ENCODE peak calls at places on chromosome 14, in six cellular contexts. I is cardiac fibroblast, Y is heart right ventricle, M is DND-41, W is AG10803, F is BE2C. T is an unnamed sample.

GRCh38 chr14:53491256-53491905 is 338.3 kb upstream of the DDHD1 start:
- DNase-seq in I (no peak), Y (no peak), W (peak), M (no peak), F (no peak), T (peak)

GRCh38 chr14:29724991-29725390 is 202.7 kb downstream of the PRKD1 start:
- DNase-seq in W (no peak), M (no peak), I (peak), F (no peak), Y (no peak), T (peak)

GRCh38 chr14:76330411-76331327 is 45.3 kb upstream of the ESRRB start:
- DNase-seq in F (no peak), I (no peak), W (no peak), Y (no peak), M (no peak), T (no peak)

GRCh38 chr14:35883677-35884293 is 57.6 kb downstream of the BRMS1L start:
- DNase-seq in W (peak), M (peak), Y (no peak), F (peak), I (peak), T (no peak)

GRCh38 chr14:102902523-102903247 is 19.8 kb upstream of the AMN start:
- DNase-seq in M (no peak), I (no peak), Y (no peak), F (no peak), W (no peak), T (no peak)

GRCh38 chr14:71658261-71658860 is 273.9 kb upstream of the RGS6 start:
- DNase-seq in F (no peak), W (peak), I (peak), M (no peak), Y (no peak), T (no peak)

GRCh38 chr14:75282166-75282547 is 3.5 kb downstream of the FOS start:
- DNase-seq in W (peak), F (no peak), M (no peak), Y (no peak), I (peak), T (no peak)

GRCh38 chr14:22113401-22113800 is 439.8 kb upstream of the OR4E1 start:
- DNase-seq in M (no peak), Y (no peak), W (no peak), I (no peak), F (no peak), T (no peak)

GRCh38 chr14:98724734-98725133 is 547.3 kb downstream of the BCL11B start:
- DNase-seq in M (no peak), Y (no peak), I (no peak), F (no peak), W (no peak), T (no peak)

GRCh38 chr14:79809849-79810612 is 401.3 kb downstream of the DIO2 start:
- DNase-seq in F (peak), I (peak), M (peak), W (no peak), Y (no peak), T (no peak)

GRCh38 chr14:56341766-56342418 is 223.7 kb downstream of the PELI2 start:
- DNase-seq in F (no peak), Y (no peak), W (peak), M (no peak), I (peak), T (no peak)

GRCh38 chr14:99158150-99158549 is 113.8 kb downstream of the BCL11B start:
- DNase-seq in F (no peak), Y (no peak), I (no peak), M (no peak), W (peak), T (peak)

GRCh38 chr14:64438181-64438839 is 27.0 kb upstream of the AKAP5 start:
- DNase-seq in I (peak), F (no peak), M (no peak), W (peak), Y (no peak), T (peak)

GRCh38 chr14:24089890-24090289 is 4.2 kb upstream of the PCK2 start:
- DNase-seq in W (no peak), I (no peak), F (no peak), M (no peak), Y (no peak), T (no peak)

GRCh38 chr14:88321692-88322504 is 1.2 kb downstream of the KCNK10 start:
- DNase-seq in M (no peak), I (no peak), W (no peak), F (no peak), Y (no peak), T (no peak)

GRCh38 chr14:99971929-99972747 is 93.1 kb upstream of the EVL start:
- DNase-seq in W (no peak), F (peak), M (peak), I (no peak), Y (peak), T (no peak)

GRCh38 chr14:68983210-68983609 is 4.1 kb upstream of the ACTN1 start:
- DNase-seq in W (no peak), M (no peak), Y (no peak), I (no peak), F (no peak), T (no peak)

GRCh38 chr14:22753586-22753985 is 12.9 kb upstream of the OXA1L start:
- DNase-seq in I (no peak), W (no peak), Y (no peak), F (no peak), M (no peak), T (no peak)

GRCh38 chr14:29805415-29806123 is 122.1 kb downstream of the PRKD1 start:
- DNase-seq in I (peak), W (peak), M (no peak), F (no peak), Y (peak), T (peak)

GRCh38 chr14:68230941-68231717 is 411.6 kb downstream of the RAD51B start:
- DNase-seq in F (no peak), W (peak), I (peak), Y (no peak), M (no peak), T (no peak)

GRCh38 chr14:62655161-62655560 is 390.1 kb downstream of the KCNH5 start:
- DNase-seq in Y (no peak), M (no peak), I (no peak), W (no peak), F (no peak), T (peak)

GRCh38 chr14:54881235-54881760 is 21.3 kb downstream of the GCH1 start:
- DNase-seq in Y (no peak), F (no peak), W (peak), M (peak), I (peak), T (no peak)

GRCh38 chr14:81668626-81669274 is 135.1 kb upstream of the SEL1L start:
- DNase-seq in M (no peak), W (no peak), I (no peak), Y (no peak), F (no peak), T (no peak)

GRCh38 chr14:105486333-105486973 is at the start of gene CRIP1:
- DNase-seq in F (no peak), Y (peak), W (no peak), I (no peak), M (no peak), T (no peak)

GRCh38 chr14:37583358-37584210 is 11.5 kb downstream of the FOXA1 start:
- DNase-seq in I (no peak), Y (peak), W (no peak), M (no peak), F (no peak), T (no peak)

GRCh38 chr14:54673193-54674121 is 106.5 kb downstream of the SAMD4A start:
- DNase-seq in W (no peak), F (no peak), M (no peak), Y (no peak), I (peak), T (no peak)

GRCh38 chr14:104141621-104142091 is 3.3 kb downstream of the KIF26A start:
- DNase-seq in I (no peak), W (no peak), M (no peak), Y (peak), F (no peak), T (no peak)

GRCh38 chr14:72921396-72921795 is 4.9 kb upstream of the DCAF4 start:
- DNase-seq in W (no peak), M (no peak), Y (no peak), I (no peak), F (no peak), T (no peak)

GRCh38 chr14:64474041-64474440 is 8.7 kb downstream of the AKAP5 start:
- DNase-seq in F (no peak), M (no peak), I (no peak), Y (no peak), W (no peak), T (no peak)

GRCh38 chr14:21999400-21999799 is 325.8 kb upstream of the OR4E1 start:
- DNase-seq in F (no peak), W (no peak), Y (no peak), I (no peak), M (no peak), T (no peak)

GRCh38 chr14:43981135-43981787 is 525.8 kb downstream of the FSCB start:
- DNase-seq in M (no peak), W (no peak), I (no peak), F (no peak), Y (no peak), T (no peak)

GRCh38 chr14:91372680-91373495 is 44.7 kb downstream of the CCDC88C start:
- DNase-seq in M (peak), Y (no peak), I (no peak), F (peak), W (no peak), T (no peak)

GRCh38 chr14:91374287-91374880 is 43.2 kb downstream of the CCDC88C start:
- DNase-seq in Y (no peak), W (no peak), M (no peak), I (no peak), F (no peak), T (no peak)

GRCh38 chr14:91374897-91375747 is 42.5 kb downstream of the CCDC88C start:
- DNase-seq in Y (no peak), F (no peak), I (no peak), M (peak), W (no peak), T (no peak)

GRCh38 chr14:91371990-91372375 is 45.6 kb downstream of the CCDC88C start:
- DNase-seq in M (no peak), W (no peak), F (no peak), Y (no peak), I (no peak), T (no peak)

GRCh38 chr14:91373591-91374245 is 43.9 kb downstream of the CCDC88C start:
- DNase-seq in W (no peak), Y (no peak), F (peak), M (peak), I (no peak), T (no peak)
- H3K4me3 ChIP-seq in W (no peak), Y (no peak), F (no peak), M (no peak), I (no peak), T (no peak)

DNA sequence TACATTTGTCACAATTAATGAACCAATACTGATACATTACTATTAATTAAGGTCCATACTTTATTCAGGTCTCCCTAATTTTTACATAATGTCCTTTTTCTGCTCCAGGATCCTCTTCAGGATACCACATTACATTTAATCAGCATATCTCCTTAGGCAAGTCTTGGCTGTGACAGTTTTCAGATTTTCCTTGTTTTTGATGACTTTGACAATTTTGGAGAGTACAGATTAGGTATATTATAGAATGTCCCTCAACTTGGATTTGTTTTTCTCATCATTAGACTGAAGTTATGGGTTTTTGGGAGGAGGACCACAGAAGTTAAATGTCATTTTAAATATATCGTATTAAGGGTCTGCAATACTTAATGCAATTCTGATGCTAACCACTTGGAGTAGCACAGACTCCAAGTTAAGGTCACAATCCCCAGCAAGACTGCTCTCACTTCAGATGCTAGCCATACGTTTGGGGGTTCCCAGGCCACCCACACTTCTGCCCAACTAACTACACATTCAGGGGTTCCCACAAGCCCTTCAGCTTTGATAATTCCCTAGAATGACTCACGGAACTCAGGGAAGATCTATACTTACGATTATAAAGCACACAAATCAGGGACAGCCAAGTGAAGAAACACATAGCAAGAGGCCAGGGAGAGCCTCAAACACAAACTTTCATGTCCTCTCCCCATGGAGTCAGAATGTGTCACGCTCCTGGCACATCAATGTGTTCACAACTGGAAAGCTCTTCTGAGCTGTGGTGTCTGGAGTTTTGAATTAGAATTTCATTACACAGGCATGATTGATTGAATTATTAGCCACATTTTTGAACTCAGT is 17.0 kb upstream of the NUBPL start:
- DNase-seq in M (no peak), Y (no peak), I (peak), F (no peak), W (no peak), T (no peak)
- TF ChIP-seq CTCF in M (peak), Y (peak), I (peak), F (peak), W (peak), T (peak)

DNA sequence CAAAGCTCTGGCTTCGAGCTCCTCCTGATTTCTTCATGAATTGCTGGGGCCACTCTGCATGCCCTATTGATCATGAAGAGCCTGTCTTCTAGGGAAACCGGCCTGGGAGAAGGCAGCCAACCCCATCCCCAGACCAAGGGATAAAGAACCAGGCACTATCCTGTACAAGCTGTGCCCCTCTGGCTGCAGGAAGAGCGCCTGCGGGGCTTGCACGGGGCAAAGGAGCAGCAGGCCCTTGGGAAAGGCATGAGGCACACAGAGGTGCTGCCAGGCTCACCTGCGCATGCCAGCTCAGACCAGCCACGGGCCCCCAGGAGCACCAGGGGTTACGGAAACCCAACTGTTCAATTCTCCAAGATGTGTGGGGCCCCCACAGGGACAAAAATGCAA is 2.1 kb downstream of the ITPK1 start:
- DNase-seq in W (no peak), I (no peak), F (no peak), Y (no peak), M (no peak), T (no peak)
- H3K4me3 ChIP-seq in W (no peak), I (no peak), F (peak), Y (peak), M (no peak), T (peak)

GRCh38 chr14:74018704-74019407 is at the start of the genes BBOF1 and ENTPD5:
- DNase-seq in F (peak), I (peak), M (peak), Y (peak), W (peak), T (peak)
- TF ChIP-seq CTCF in F (no peak), I (no peak), M (peak), Y (no peak), W (no peak), T (no peak)

GRCh38 chr14:50856660-50857059 is 15.2 kb upstream of the ABHD12B start:
- DNase-seq in Y (no peak), W (no peak), I (no peak), F (no peak), M (no peak), T (no peak)

GRCh38 chr14:50859296-50859624 is 12.6 kb upstream of the ABHD12B start:
- DNase-seq in Y (no peak), M (no peak), W (no peak), F (no peak), I (no peak), T (no peak)

GRCh38 chr14:50864237-50864636 is 7.6 kb upstream of the ABHD12B start:
- DNase-seq in Y (no peak), M (no peak), F (no peak), W (no peak), I (no peak), T (no peak)

GRCh38 chr14:50862171-50862570 is 9.7 kb upstream of the ABHD12B start:
- DNase-seq in Y (no peak), F (no peak), I (peak), W (peak), M (no peak), T (no peak)

GRCh38 chr14:50860478-50861086 is 11.3 kb upstream of the ABHD12B start:
- DNase-seq in W (peak), F (peak), Y (peak), M (peak), I (peak), T (peak)
- H3K4me3 ChIP-seq in W (peak), F (peak), Y (peak), M (peak), I (peak), T (peak)

GRCh38 chr14:94239416-94239815 is 53.7 kb downstream of the SERPINA10 start:
- DNase-seq in M (no peak), I (no peak), F (no peak), Y (no peak), W (no peak), T (no peak)
- TF ChIP-seq CTCF in M (no peak), I (no peak), F (no peak), Y (no peak), W (no peak), T (no peak)

DNA sequence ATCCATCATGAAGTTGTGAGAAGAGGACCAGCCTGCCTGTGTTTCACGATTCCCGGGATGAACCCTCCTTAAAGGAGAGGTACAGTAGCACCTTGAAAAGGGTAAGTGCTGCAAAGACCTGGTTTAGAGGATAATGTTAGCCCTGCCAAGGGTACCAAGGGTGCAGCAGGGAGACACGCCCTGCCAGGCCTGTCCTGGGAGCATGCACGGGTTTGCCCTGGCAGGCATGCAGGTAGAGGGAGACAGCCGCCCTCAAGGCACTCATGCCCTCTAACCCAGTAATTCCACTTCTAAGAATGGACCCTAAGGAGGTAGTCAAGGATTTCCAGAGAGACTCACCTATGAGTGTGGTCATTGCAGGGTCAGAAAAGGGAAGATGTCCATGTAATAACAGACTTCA is 65.0 kb downstream of the DIO3 start:
- DNase-seq in I (no peak), Y (no peak), M (no peak), F (no peak), W (no peak), T (no peak)
- H3K4me3 ChIP-seq in I (no peak), Y (no peak), M (no peak), F (no peak), W (no peak), T (no peak)